ENCODE peak calls at places on chromosomes 1 and 21, in ten cellular contexts. G is NCI-H82; X is RPMI7951; T is SHP77; B is stimulated activated CD8-positive, alpha-beta memory T cell treated with anti-CD3 and anti-CD28 coated beads, Interleukin-7, amount 100 ng/mL, for 24 hours; I is DMS153; Z is A549; S is prostate gland; N is CD8-positive, alpha-beta memory T cell; W is A172. Q is an unnamed sample.

GRCh38 chr1:165898837-165899236 is 71.4 kb downstream of the UCK2 start:
- DNase-seq in G (no peak), X (peak), T (no peak), B (no peak), I (no peak), Z (no peak), S (no peak), N (no peak), W (peak), Q (no peak)

GRCh38 chr1:168348146-168348709 is 67.6 kb downstream of the TBX19 start:
- DNase-seq in G (no peak), X (peak), T (no peak), B (no peak), I (no peak), Z (no peak), S (no peak), N (no peak), W (peak), Q (no peak)

GRCh38 chr1:154474802-154475201 is 27.2 kb upstream of the TDRD10 start:
- DNase-seq in G (no peak), X (peak), T (no peak), B (no peak), I (no peak), Z (no peak), S (no peak), N (no peak), W (peak), Q (no peak)

GRCh38 chr1:226061793-226062557 is 541 bp upstream of the H3-3A start:
- DNase-seq in G (peak), X (peak), T (peak), B (no peak), I (peak), Z (peak), S (peak), N (no peak), W (peak), Q (peak)

GRCh38 chr1:222240536-222241181 is 307.2 kb downstream of the HHIPL2 start:
- DNase-seq in G (peak), X (peak), T (no peak), B (no peak), I (no peak), Z (no peak), S (no peak), N (no peak), W (peak), Q (no peak)

GRCh38 chr1:93591833-93592635 is 89.6 kb downstream of the BCAR3 start:
- DNase-seq in G (peak), X (no peak), T (peak), B (no peak), I (peak), Z (no peak), S (peak), N (no peak), W (no peak), Q (peak)

GRCh38 chr1:188817814-188818213 is 1659.8 kb downstream of the BRINP3 start:
- DNase-seq in G (no peak), X (no peak), T (no peak), B (no peak), I (no peak), Z (no peak), S (no peak), N (no peak), W (no peak), Q (no peak)

GRCh38 chr1:15848143-15848928 is 829 bp downstream of the SPEN start:
- DNase-seq in G (peak), X (peak), T (no peak), B (no peak), I (no peak), Z (no peak), S (peak), N (peak), W (no peak), Q (no peak)

GRCh38 chr1:195663549-195664280 is 944.5 kb downstream of the KCNT2 start:
- DNase-seq in G (no peak), X (peak), T (no peak), B (no peak), I (no peak), Z (peak), S (no peak), N (no peak), W (peak), Q (no peak)

GRCh38 chr21:14482165-14482564 is 64.0 kb downstream of the SAMSN1 start:
- DNase-seq in G (no peak), X (no peak), T (no peak), B (no peak), I (no peak), Z (no peak), S (no peak), N (no peak), W (no peak), Q (no peak)

GRCh38 chr1:97063532-97063931 is 341.9 kb downstream of the PTBP2 start:
- DNase-seq in G (no peak), X (no peak), T (no peak), B (no peak), I (no peak), Z (no peak), S (no peak), N (no peak), W (no peak), Q (no peak)

GRCh38 chr21:44899768-44900558 is 20.7 kb downstream of the ITGB2 start:
- DNase-seq in G (no peak), X (no peak), T (no peak), B (no peak), I (no peak), Z (no peak), S (no peak), N (no peak), W (no peak), Q (no peak)

Q was measured in GM18507.